ENCODE peak calls at places on chromosomes 13 and 19, in five cellular contexts. M is AG04450; B is NCI-H1092 treated with DMSO at 0.1 percent for 48 hours; C is CD4-positive, alpha-beta memory T cell; W is activated CD4-positive, CD25-positive, alpha-beta regulatory T cell treated with anti-CD3 and anti-CD28 coated beads, Interleukin-2, amount 50 U/mL, for 16 hours. F is an unnamed sample.

GRCh38 chr19:42295831-42296525 is 6.0 kb upstream of the PRR19 start:
- DNase-seq in B (peak), W (peak), M (no peak), C (peak), F (no peak)

GRCh38 chr13:60020288-60020687 is 143.4 kb downstream of the DIAPH3 start:
- DNase-seq in W (no peak), C (no peak), B (no peak), M (no peak), F (no peak)

GRCh38 chr13:112354330-112355273 is 21.6 kb upstream of the SPACA7 start:
- DNase-seq in M (no peak), C (no peak), W (no peak), B (no peak), F (no peak)

GRCh38 chr19:50489461-50490011 is 12.9 kb upstream of the GARIN5A start:
- DNase-seq in C (no peak), W (no peak), B (no peak), M (no peak), F (no peak)

GRCh38 chr13:48094404-48094780 is 512 bp downstream of the MED4 start:
- DNase-seq in W (no peak), M (no peak), B (no peak), C (no peak), F (no peak)

GRCh38 chr19:862529-863304 is 3.3 kb downstream of the CFD start:
- DNase-seq in W (peak), C (peak), B (no peak), M (no peak), F (no peak)

GRCh38 chr13:40468227-40468838 is 198.1 kb downstream of the FOXO1 start:
- DNase-seq in W (no peak), C (no peak), B (no peak), M (no peak), F (no peak)

GRCh38 chr13:29294869-29295268 is 300.6 kb downstream of the SLC7A1 start:
- DNase-seq in M (no peak), W (no peak), C (no peak), B (no peak), F (no peak)

GRCh38 chr19:58212336-58213074 is 16.2 kb upstream of the ZNF544 start:
- DNase-seq in W (no peak), B (no peak), C (no peak), M (no peak), F (no peak)

GRCh38 chr19:47411101-47411500 is 8.2 kb downstream of the MEIS3 start:
- DNase-seq in C (no peak), W (no peak), B (no peak), M (no peak), F (no peak)